ENCODE peak calls at places on chromosomes 4 and X, in five cellular contexts. One of them, this sample, is unnamed.

GRCh38 chr4:40933272-40934053 is 183.7 kb downstream of the NSUN7 start:
- DNase-seq in astrocyte: peak
- DNase-seq in heart left ventricle: no peak
- DNase-seq in uterus: no peak
- DNase-seq in effector memory CD4-positive, alpha-beta T cell: no peak
- DNase-seq in this sample: peak

GRCh38 chr4:177220376-177220775 is 89.3 kb upstream of the NEIL3 start:
- DNase-seq in astrocyte: peak
- DNase-seq in heart left ventricle: no peak
- DNase-seq in effector memory CD4-positive, alpha-beta T cell: no peak
- DNase-seq in uterus: no peak
- DNase-seq in this sample: no peak

GRCh38 chr4:159006202-159006601 is 96.7 kb upstream of the RAPGEF2 start:
- DNase-seq in effector memory CD4-positive, alpha-beta T cell: no peak
- DNase-seq in heart left ventricle: no peak
- DNase-seq in uterus: no peak
- DNase-seq in astrocyte: peak
- DNase-seq in this sample: no peak

GRCh38 chr4:88366460-88366859 is 12.2 kb upstream of the HERC6 start:
- DNase-seq in astrocyte: no peak
- DNase-seq in heart left ventricle: no peak
- DNase-seq in effector memory CD4-positive, alpha-beta T cell: no peak
- DNase-seq in uterus: no peak
- DNase-seq in this sample: no peak

GRCh38 chr4:116055857-116056827 is 942.7 kb upstream of the NDST4 start:
- DNase-seq in heart left ventricle: no peak
- DNase-seq in astrocyte: peak
- DNase-seq in uterus: no peak
- DNase-seq in effector memory CD4-positive, alpha-beta T cell: no peak
- DNase-seq in this sample: no peak

GRCh38 chrX:141221611-141222010 is 20.7 kb downstream of the SPANXC start:
- DNase-seq in effector memory CD4-positive, alpha-beta T cell: no peak
- DNase-seq in astrocyte: peak
- DNase-seq in heart left ventricle: no peak
- DNase-seq in uterus: no peak
- DNase-seq in this sample: no peak

GRCh38 chr4:9940041-9940440 is 81.3 kb downstream of the SLC2A9 start:
- DNase-seq in effector memory CD4-positive, alpha-beta T cell: no peak
- DNase-seq in heart left ventricle: no peak
- DNase-seq in astrocyte: no peak
- DNase-seq in uterus: no peak
- DNase-seq in this sample: no peak

GRCh38 chr4:37758226-37758625 is 68.3 kb upstream of the PGM2 start:
- DNase-seq in uterus: peak
- DNase-seq in heart left ventricle: no peak
- DNase-seq in effector memory CD4-positive, alpha-beta T cell: no peak
- DNase-seq in astrocyte: peak
- DNase-seq in this sample: no peak

GRCh38 chr4:2458546-2459491 is 10.1 kb upstream of the RNF4 start:
- DNase-seq in heart left ventricle: no peak
- DNase-seq in effector memory CD4-positive, alpha-beta T cell: no peak
- DNase-seq in uterus: no peak
- DNase-seq in astrocyte: no peak
- DNase-seq in this sample: no peak

GRCh38 chr4:174120446-174121142 is 162.9 kb downstream of the FBXO8 start:
- DNase-seq in uterus: peak
- DNase-seq in effector memory CD4-positive, alpha-beta T cell: no peak
- DNase-seq in astrocyte: peak
- DNase-seq in heart left ventricle: peak
- DNase-seq in this sample: peak

GRCh38 chrX:139930923-139931645 is 1.8 kb downstream of the ATP11C start:
- DNase-seq in uterus: no peak
- DNase-seq in heart left ventricle: no peak
- DNase-seq in astrocyte: no peak
- DNase-seq in effector memory CD4-positive, alpha-beta T cell: no peak
- DNase-seq in this sample: no peak

GRCh38 chr4:3254302-3255131 is 5.6 kb downstream of the MSANTD1 start:
- DNase-seq in astrocyte: no peak
- DNase-seq in uterus: peak
- DNase-seq in effector memory CD4-positive, alpha-beta T cell: no peak
- DNase-seq in heart left ventricle: peak
- DNase-seq in this sample: no peak

GRCh38 chr4:56187601-56188177 is 199.6 kb downstream of the AASDH start:
- DNase-seq in astrocyte: no peak
- DNase-seq in uterus: no peak
- DNase-seq in heart left ventricle: no peak
- DNase-seq in effector memory CD4-positive, alpha-beta T cell: no peak
- DNase-seq in this sample: no peak

GRCh38 chr4:15547392-15547791 is 77.7 kb downstream of the CC2D2A start:
- DNase-seq in uterus: no peak
- DNase-seq in astrocyte: no peak
- DNase-seq in heart left ventricle: no peak
- DNase-seq in effector memory CD4-positive, alpha-beta T cell: no peak
- DNase-seq in this sample: no peak

GRCh38 chr4:132955146-132955545 is 193.9 kb upstream of the PCDH10 start:
- DNase-seq in uterus: no peak
- DNase-seq in heart left ventricle: no peak
- DNase-seq in effector memory CD4-positive, alpha-beta T cell: no peak
- DNase-seq in astrocyte: no peak
- DNase-seq in this sample: no peak

GRCh38 chr4:85697864-85698263 is 222.9 kb downstream of the ARHGAP24 start:
- DNase-seq in effector memory CD4-positive, alpha-beta T cell: no peak
- DNase-seq in astrocyte: no peak
- DNase-seq in uterus: no peak
- DNase-seq in heart left ventricle: no peak
- DNase-seq in this sample: no peak

GRCh38 chr4:73507541-73507940 is 26.0 kb downstream of the AFM start:
- DNase-seq in effector memory CD4-positive, alpha-beta T cell: no peak
- DNase-seq in heart left ventricle: no peak
- DNase-seq in uterus: no peak
- DNase-seq in astrocyte: no peak
- DNase-seq in this sample: no peak

GRCh38 chrX:109184506-109185139 is 297.3 kb downstream of the GUCY2F start:
- DNase-seq in uterus: no peak
- DNase-seq in heart left ventricle: no peak
- DNase-seq in astrocyte: no peak
- DNase-seq in effector memory CD4-positive, alpha-beta T cell: no peak
- DNase-seq in this sample: no peak

GRCh38 chrX:17039826-17040225 is 93.4 kb downstream of the REPS2 start:
- DNase-seq in heart left ventricle: no peak
- DNase-seq in astrocyte: peak
- DNase-seq in effector memory CD4-positive, alpha-beta T cell: no peak
- DNase-seq in uterus: no peak
- DNase-seq in this sample: no peak

GRCh38 chr4:162497564-162498167 is 333.9 kb upstream of the FSTL5 start:
- DNase-seq in astrocyte: peak
- DNase-seq in uterus: no peak
- DNase-seq in heart left ventricle: no peak
- DNase-seq in effector memory CD4-positive, alpha-beta T cell: no peak
- DNase-seq in this sample: no peak

GRCh38 chr4:20252656-20253271 is 1.1 kb downstream of the SLIT2 start:
- DNase-seq in effector memory CD4-positive, alpha-beta T cell: no peak
- DNase-seq in heart left ventricle: peak
- DNase-seq in astrocyte: peak
- DNase-seq in uterus: peak
- DNase-seq in this sample: peak

DNA sequence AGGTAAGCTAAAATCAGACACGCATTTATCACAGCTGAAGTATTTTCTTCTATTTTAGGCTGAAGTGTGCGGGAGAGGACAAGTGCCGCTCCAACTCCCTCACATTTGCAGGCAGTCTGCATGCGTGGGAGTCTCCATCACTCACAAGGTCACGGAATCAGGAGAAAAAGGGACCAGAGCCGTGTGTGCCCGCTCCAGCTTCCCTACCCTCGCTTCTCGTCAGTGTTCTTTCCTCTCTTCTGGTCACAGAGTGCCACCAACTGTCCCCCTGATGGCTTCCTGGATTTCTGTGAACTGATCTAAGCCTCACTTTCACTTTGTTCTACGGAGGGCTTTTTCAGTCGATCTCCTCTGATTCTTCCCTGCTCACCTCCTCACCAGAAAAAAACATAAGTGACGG is 407.3 kb upstream of the AADAT start:
- DNase-seq in heart left ventricle: no peak
- DNase-seq in uterus: no peak
- DNase-seq in astrocyte: no peak
- DNase-seq in effector memory CD4-positive, alpha-beta T cell: no peak
- DNase-seq in this sample: no peak
- H3K4me3 ChIP-seq in heart left ventricle: no peak
- H3K4me3 ChIP-seq in uterus: peak
- H3K4me3 ChIP-seq in astrocyte: peak
- H3K4me3 ChIP-seq in effector memory CD4-positive, alpha-beta T cell: no peak
- H3K4me3 ChIP-seq in this sample: peak

GRCh38 chr4:143380651-143381050 is 44.0 kb downstream of the GAB1 start:
- DNase-seq in astrocyte: no peak
- DNase-seq in heart left ventricle: no peak
- DNase-seq in effector memory CD4-positive, alpha-beta T cell: no peak
- DNase-seq in uterus: no peak
- DNase-seq in this sample: no peak

GRCh38 chr4:143375326-143376073 is 38.8 kb downstream of the GAB1 start:
- DNase-seq in effector memory CD4-positive, alpha-beta T cell: no peak
- DNase-seq in uterus: no peak
- DNase-seq in heart left ventricle: peak
- DNase-seq in astrocyte: no peak
- DNase-seq in this sample: peak

GRCh38 chr4:143374771-143375170 is 38.1 kb downstream of the GAB1 start:
- DNase-seq in heart left ventricle: no peak
- DNase-seq in uterus: no peak
- DNase-seq in effector memory CD4-positive, alpha-beta T cell: no peak
- DNase-seq in astrocyte: no peak
- DNase-seq in this sample: no peak

GRCh38 chr4:143381171-143382118 is 44.8 kb downstream of the GAB1 start:
- DNase-seq in effector memory CD4-positive, alpha-beta T cell: no peak
- DNase-seq in astrocyte: peak
- DNase-seq in heart left ventricle: peak
- DNase-seq in uterus: peak
- DNase-seq in this sample: peak

GRCh38 chr4:143377635-143378099 is 41.0 kb downstream of the GAB1 start:
- DNase-seq in uterus: no peak
- DNase-seq in effector memory CD4-positive, alpha-beta T cell: no peak
- DNase-seq in astrocyte: no peak
- DNase-seq in heart left ventricle: no peak
- DNase-seq in this sample: no peak
- H3K27ac ChIP-seq in uterus: peak
- H3K27ac ChIP-seq in effector memory CD4-positive, alpha-beta T cell: no peak
- H3K27ac ChIP-seq in astrocyte: no peak
- H3K27ac ChIP-seq in heart left ventricle: peak
- H3K27ac ChIP-seq in this sample: peak

GRCh38 chr4:183558873-183559272 is 54.0 kb downstream of the ING2 start:
- DNase-seq in heart left ventricle: no peak
- DNase-seq in astrocyte: no peak
- DNase-seq in uterus: no peak
- DNase-seq in effector memory CD4-positive, alpha-beta T cell: no peak
- DNase-seq in this sample: no peak
- H3K4me3 ChIP-seq in heart left ventricle: no peak
- H3K4me3 ChIP-seq in astrocyte: no peak
- H3K4me3 ChIP-seq in uterus: no peak
- H3K4me3 ChIP-seq in effector memory CD4-positive, alpha-beta T cell: no peak
- H3K4me3 ChIP-seq in this sample: no peak

DNA sequence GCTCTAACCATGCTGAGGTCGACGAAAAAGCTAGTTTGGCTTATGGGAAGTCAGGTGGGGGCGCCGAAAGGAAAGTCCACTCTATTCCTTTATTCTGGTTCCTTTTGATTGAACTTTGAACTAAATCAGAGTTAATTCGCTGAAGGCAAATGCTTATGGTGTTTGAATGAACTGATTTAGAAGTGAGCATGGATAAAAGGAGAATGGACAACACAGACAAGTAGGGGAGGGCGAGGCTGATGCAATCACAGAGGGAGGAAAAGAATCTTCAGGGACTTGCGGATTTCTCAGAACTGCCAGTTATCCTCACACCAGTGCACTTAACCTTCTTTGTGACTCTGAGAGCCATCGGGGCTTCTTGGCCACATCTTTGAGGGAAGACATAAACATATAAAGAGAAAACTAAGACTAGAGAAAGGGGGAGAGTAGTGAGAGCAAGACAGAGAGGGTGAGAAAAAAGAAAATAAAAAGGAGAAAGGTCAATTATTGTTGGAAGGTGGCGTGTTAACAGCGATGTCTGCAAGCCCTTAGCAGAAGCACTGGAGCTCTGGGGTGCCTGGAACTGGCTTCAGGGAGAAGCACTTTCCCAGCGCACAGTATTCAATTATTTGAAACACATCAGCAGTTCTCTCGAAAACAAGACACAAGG is 79.6 kb upstream of the PLAC1 start:
- DNase-seq in heart left ventricle: no peak
- DNase-seq in astrocyte: no peak
- DNase-seq in effector memory CD4-positive, alpha-beta T cell: no peak
- DNase-seq in uterus: no peak
- DNase-seq in this sample: no peak
- H3K27ac ChIP-seq in heart left ventricle: peak
- H3K27ac ChIP-seq in astrocyte: no peak
- H3K27ac ChIP-seq in effector memory CD4-positive, alpha-beta T cell: no peak
- H3K27ac ChIP-seq in uterus: peak
- H3K27ac ChIP-seq in this sample: no peak

DNA sequence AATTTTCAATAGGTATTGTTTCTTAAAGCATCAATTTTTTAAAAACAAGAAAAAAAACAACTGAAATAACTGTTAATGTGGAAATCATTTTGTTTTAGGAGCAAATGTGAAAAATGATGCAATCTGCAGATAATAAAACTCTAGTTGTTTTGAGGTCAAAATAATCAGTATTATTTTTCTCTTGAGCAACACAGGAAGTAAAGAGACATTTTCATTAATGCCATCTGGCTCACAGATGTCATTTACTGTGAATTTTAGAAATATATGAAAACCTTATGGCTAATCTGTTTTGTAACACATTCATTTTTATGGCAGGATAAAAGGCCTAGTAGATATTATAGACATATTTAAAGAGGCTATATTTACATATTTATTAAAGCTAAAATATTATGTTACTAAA is 141.6 kb downstream of the PCDH18 start:
- DNase-seq in heart left ventricle: no peak
- DNase-seq in effector memory CD4-positive, alpha-beta T cell: no peak
- DNase-seq in uterus: no peak
- DNase-seq in astrocyte: no peak
- DNase-seq in this sample: no peak
- H3K4me3 ChIP-seq in heart left ventricle: no peak
- H3K4me3 ChIP-seq in effector memory CD4-positive, alpha-beta T cell: no peak
- H3K4me3 ChIP-seq in uterus: no peak
- H3K4me3 ChIP-seq in astrocyte: no peak
- H3K4me3 ChIP-seq in this sample: no peak

DNA sequence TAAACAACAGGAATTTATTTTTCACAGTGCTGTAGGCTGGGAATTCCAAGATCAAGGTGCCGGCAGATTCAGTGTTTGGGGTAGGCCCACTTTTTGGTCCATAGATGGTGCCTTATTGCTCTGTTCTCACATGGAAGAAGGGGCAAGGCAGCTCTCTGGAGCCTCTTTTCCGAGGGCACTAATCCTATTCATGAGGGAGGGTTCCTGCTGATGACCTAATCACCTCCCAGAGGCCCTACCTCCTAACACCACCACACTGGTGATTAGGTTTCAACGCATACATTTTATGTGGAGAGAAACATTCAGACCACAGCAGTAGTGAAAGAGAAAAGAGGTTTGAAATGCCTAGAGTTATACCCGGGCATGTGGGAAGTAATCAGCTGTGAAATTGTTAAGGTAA is 1.4 kb upstream of the POLA1 start:
- DNase-seq in astrocyte: no peak
- DNase-seq in uterus: no peak
- DNase-seq in heart left ventricle: no peak
- DNase-seq in effector memory CD4-positive, alpha-beta T cell: no peak
- DNase-seq in this sample: no peak
- H3K27ac ChIP-seq in astrocyte: no peak
- H3K27ac ChIP-seq in uterus: no peak
- H3K27ac ChIP-seq in heart left ventricle: no peak
- H3K27ac ChIP-seq in effector memory CD4-positive, alpha-beta T cell: no peak
- H3K27ac ChIP-seq in this sample: no peak

This sample was measured in dorsolateral prefrontal cortex.